ENCODE peak calls at places on chromosomes 4 and X, in four cellular contexts. One of them, this sample, is unnamed.

GRCh38 chrX:3136161-3136961 is 95.1 kb downstream of the ARSF start:
- DNase-seq in choroid plexus epithelial cell: no peak
- DNase-seq in fibroblast of lung: no peak
- DNase-seq in WERI-Rb-1: no peak
- DNase-seq in this sample: no peak

GRCh38 chr4:83862471-83862870 is 326.6 kb downstream of the GPAT3 start:
- DNase-seq in choroid plexus epithelial cell: peak; percentile 83
- DNase-seq in fibroblast of lung: no peak
- DNase-seq in WERI-Rb-1: no peak
- DNase-seq in this sample: no peak

GRCh38 chr4:2390780-2391490 is 27.5 kb downstream of the ZFYVE28 start:
- DNase-seq in choroid plexus epithelial cell: no peak
- DNase-seq in fibroblast of lung: no peak
- DNase-seq in WERI-Rb-1: no peak
- DNase-seq in this sample: no peak

GRCh38 chr4:6199344-6199921 is 916 bp downstream of the JAKMIP1 start:
- DNase-seq in choroid plexus epithelial cell: no peak
- DNase-seq in fibroblast of lung: no peak
- DNase-seq in WERI-Rb-1: no peak
- DNase-seq in this sample: peak; percentile 20

GRCh38 chr4:24102621-24103020 is 212.8 kb upstream of the PPARGC1A start:
- DNase-seq in choroid plexus epithelial cell: no peak
- DNase-seq in fibroblast of lung: no peak
- DNase-seq in WERI-Rb-1: no peak
- DNase-seq in this sample: no peak

GRCh38 chr4:54525602-54526001 is 132.2 kb upstream of the KIT start:
- DNase-seq in choroid plexus epithelial cell: peak; percentile 65
- DNase-seq in fibroblast of lung: peak; percentile 38
- DNase-seq in WERI-Rb-1: no peak
- DNase-seq in this sample: peak; percentile 72

GRCh38 chrX:154547245-154548027 is at the start of gene IKBKG:
- DNase-seq in choroid plexus epithelial cell: peak; percentile 92
- DNase-seq in fibroblast of lung: peak; percentile 89
- DNase-seq in WERI-Rb-1: peak; percentile 97
- DNase-seq in this sample: peak; percentile 93

GRCh38 chr4:39020130-39020529 is 12.1 kb downstream of the TMEM156 start:
- DNase-seq in choroid plexus epithelial cell: no peak
- DNase-seq in fibroblast of lung: no peak
- DNase-seq in WERI-Rb-1: no peak
- DNase-seq in this sample: no peak

GRCh38 chrX:153646620-153647373 is at the start of gene DUSP9:
- DNase-seq in choroid plexus epithelial cell: peak; percentile 27
- DNase-seq in fibroblast of lung: no peak
- DNase-seq in WERI-Rb-1: peak; percentile 12
- DNase-seq in this sample: no peak

GRCh38 chrX:17474892-17475291 is 99.9 kb downstream of the NHS start:
- DNase-seq in choroid plexus epithelial cell: peak; percentile 15
- DNase-seq in fibroblast of lung: no peak
- DNase-seq in WERI-Rb-1: no peak
- DNase-seq in this sample: peak; percentile 46

GRCh38 chrX:103845165-103845653 is 13.2 kb upstream of the RAB9B start:
- DNase-seq in choroid plexus epithelial cell: peak; percentile 90
- DNase-seq in fibroblast of lung: peak; percentile 72
- DNase-seq in WERI-Rb-1: peak; percentile 46
- DNase-seq in this sample: peak; percentile 81

GRCh38 chr4:139977838-139978604 is 176.0 kb downstream of the MAML3 start:
- DNase-seq in choroid plexus epithelial cell: no peak
- DNase-seq in fibroblast of lung: no peak
- DNase-seq in WERI-Rb-1: no peak
- DNase-seq in this sample: no peak

GRCh38 chr4:6337331-6337935 is 67.8 kb downstream of the WFS1 start:
- DNase-seq in choroid plexus epithelial cell: no peak
- DNase-seq in fibroblast of lung: no peak
- DNase-seq in WERI-Rb-1: no peak
- DNase-seq in this sample: no peak

GRCh38 chrX:104342065-104342464 is 87.3 kb upstream of the ESX1 start:
- DNase-seq in choroid plexus epithelial cell: no peak
- DNase-seq in fibroblast of lung: no peak
- DNase-seq in WERI-Rb-1: no peak
- DNase-seq in this sample: no peak

GRCh38 chr4:140755811-140756291 is 334 bp downstream of the TBC1D9 start:
- DNase-seq in choroid plexus epithelial cell: peak; percentile 55
- DNase-seq in fibroblast of lung: peak; percentile 40
- DNase-seq in WERI-Rb-1: peak; percentile 69
- DNase-seq in this sample: peak; percentile 59

GRCh38 chr4:93168053-93168452 is 660.5 kb upstream of the ATOH1 start:
- DNase-seq in choroid plexus epithelial cell: no peak
- DNase-seq in fibroblast of lung: no peak
- DNase-seq in WERI-Rb-1: no peak
- DNase-seq in this sample: no peak

GRCh38 chr4:2786152-2786671 is 6.7 kb upstream of the SH3BP2 start:
- DNase-seq in choroid plexus epithelial cell: no peak
- DNase-seq in fibroblast of lung: no peak
- DNase-seq in WERI-Rb-1: no peak
- DNase-seq in this sample: no peak

GRCh38 chrX:10797493-10797892 is 177.1 kb upstream of the MID1 start:
- DNase-seq in choroid plexus epithelial cell: peak; percentile 42
- DNase-seq in fibroblast of lung: peak; percentile 44
- DNase-seq in WERI-Rb-1: no peak
- DNase-seq in this sample: peak; percentile 38

GRCh38 chrX:114924846-114925245 is 92.6 kb downstream of the IL13RA2 start:
- DNase-seq in choroid plexus epithelial cell: peak; percentile 73
- DNase-seq in fibroblast of lung: peak; percentile 11
- DNase-seq in WERI-Rb-1: no peak
- DNase-seq in this sample: peak; percentile 38

GRCh38 chr4:139014391-139015268 is 951 bp upstream of the NOCT start:
- DNase-seq in choroid plexus epithelial cell: peak; percentile 91
- DNase-seq in fibroblast of lung: peak; percentile 91
- DNase-seq in WERI-Rb-1: peak; percentile 68
- DNase-seq in this sample: peak; percentile 94

GRCh38 chrX:17932781-17933180 is 71.7 kb upstream of the RAI2 start:
- DNase-seq in choroid plexus epithelial cell: no peak
- DNase-seq in fibroblast of lung: no peak
- DNase-seq in WERI-Rb-1: no peak
- DNase-seq in this sample: no peak

GRCh38 chr4:123127218-123127617 is 204.8 kb upstream of the NUDT6 start:
- DNase-seq in choroid plexus epithelial cell: peak; percentile 67
- DNase-seq in fibroblast of lung: peak; percentile 60
- DNase-seq in WERI-Rb-1: no peak
- DNase-seq in this sample: peak; percentile 44

GRCh38 chrX:39729834-39730670 is 367.7 kb downstream of the BCOR start:
- DNase-seq in choroid plexus epithelial cell: no peak
- DNase-seq in fibroblast of lung: no peak
- DNase-seq in WERI-Rb-1: no peak
- DNase-seq in this sample: peak; percentile 60

GRCh38 chr4:67658302-67658701 is 42.7 kb downstream of the UBA6 start:
- DNase-seq in choroid plexus epithelial cell: no peak
- DNase-seq in fibroblast of lung: no peak
- DNase-seq in WERI-Rb-1: no peak
- DNase-seq in this sample: no peak
- TF ChIP-seq CTCF in choroid plexus epithelial cell: no peak
- TF ChIP-seq CTCF in fibroblast of lung: no peak
- TF ChIP-seq CTCF in WERI-Rb-1: no peak
- TF ChIP-seq CTCF in this sample: no peak

DNA sequence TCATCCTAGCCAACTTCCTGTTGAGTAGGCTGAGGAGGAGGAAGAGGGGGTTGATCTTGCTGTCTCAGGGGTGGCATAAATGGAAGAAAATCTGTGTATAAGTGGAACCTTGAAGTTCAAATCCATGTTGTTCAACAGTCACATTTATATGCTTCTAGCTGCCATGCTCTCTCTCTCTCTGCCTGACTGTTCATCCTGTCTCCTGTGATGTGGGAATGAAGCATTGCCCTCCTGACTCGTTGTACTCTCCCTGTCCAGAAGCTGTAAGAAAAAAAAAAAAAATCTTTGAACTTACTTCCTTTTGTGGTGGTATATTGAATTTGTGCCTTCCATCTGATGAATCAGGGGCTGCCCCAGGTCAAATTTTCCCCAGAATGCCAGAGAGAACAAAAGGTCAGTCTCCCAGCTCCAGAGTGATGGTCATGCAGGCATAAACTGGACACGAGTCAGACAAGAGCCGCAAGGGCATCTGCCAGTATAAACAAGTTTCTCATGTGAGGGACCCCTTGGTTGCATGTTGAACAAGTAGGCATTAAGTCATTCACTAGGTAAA is 257.0 kb downstream of the IDS start:
- DNase-seq in choroid plexus epithelial cell: peak; percentile 50
- DNase-seq in fibroblast of lung: peak; percentile 59
- DNase-seq in WERI-Rb-1: no peak
- DNase-seq in this sample: peak; percentile 22
- H3K4me3 ChIP-seq in choroid plexus epithelial cell: no peak overlapping the region
- H3K4me3 ChIP-seq in fibroblast of lung: no peak overlapping the region
- H3K4me3 ChIP-seq in WERI-Rb-1: no peak overlapping the region
- H3K4me3 ChIP-seq in this sample: no peak overlapping the region

GRCh38 chrX:44915361-44915868 is 42.4 kb downstream of the KDM6A start:
- DNase-seq in choroid plexus epithelial cell: peak; percentile 31
- DNase-seq in fibroblast of lung: peak; percentile 27
- DNase-seq in WERI-Rb-1: no peak
- DNase-seq in this sample: no peak
- TF ChIP-seq CTCF in choroid plexus epithelial cell: no peak
- TF ChIP-seq CTCF in fibroblast of lung: no peak
- TF ChIP-seq CTCF in WERI-Rb-1: no peak
- TF ChIP-seq CTCF in this sample: no peak

DNA sequence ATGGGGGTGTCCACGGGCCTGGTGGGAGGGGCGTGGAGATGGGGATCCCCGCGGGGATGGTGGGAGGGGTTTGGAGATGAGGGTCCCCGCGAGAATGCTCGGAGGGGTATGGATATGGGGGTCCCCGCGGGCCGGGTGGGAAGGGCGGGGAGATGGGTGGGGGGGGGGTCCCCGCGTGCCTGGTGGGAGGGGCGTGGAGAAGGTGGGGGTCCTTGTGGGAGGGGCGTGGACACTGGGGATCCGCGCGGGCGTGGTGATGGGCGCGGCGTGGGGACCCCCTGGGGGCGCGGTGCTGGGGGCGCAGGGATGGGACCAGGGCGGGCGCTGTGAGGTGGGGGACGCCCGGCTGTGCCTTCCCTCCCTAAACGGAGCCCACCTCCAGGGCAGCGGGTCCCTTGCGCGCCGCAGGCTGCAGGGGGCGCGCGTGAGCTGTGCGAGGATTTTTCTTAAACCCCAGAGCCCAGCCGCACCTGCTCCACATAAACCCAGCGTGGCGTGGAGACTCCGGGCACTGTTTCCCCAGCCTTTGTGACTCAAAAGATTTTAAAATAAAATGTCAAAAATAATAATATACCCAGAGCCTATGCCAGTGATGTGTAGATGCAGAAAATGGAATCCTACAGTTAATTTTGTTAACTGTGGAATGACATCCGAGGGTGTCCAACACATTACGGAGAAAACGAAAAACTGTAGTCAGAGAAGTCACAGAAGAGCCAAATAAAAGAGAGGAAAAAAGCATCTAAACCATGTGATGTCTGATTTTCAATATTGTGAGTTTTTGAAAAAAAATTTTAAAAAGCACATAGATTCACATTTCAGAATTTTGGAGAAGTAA is 1.5 kb upstream of the ASMTL start:
- DNase-seq in choroid plexus epithelial cell: peak; percentile 85
- DNase-seq in fibroblast of lung: peak; percentile 75
- DNase-seq in WERI-Rb-1: peak; percentile 88
- DNase-seq in this sample: peak; percentile 79
- H3K4me3 ChIP-seq in choroid plexus epithelial cell: peak overlapping the region; percentile 56
- H3K4me3 ChIP-seq in fibroblast of lung: peak overlapping the region; percentile 70
- H3K4me3 ChIP-seq in WERI-Rb-1: peak overlapping the region; percentile 32
- H3K4me3 ChIP-seq in this sample: peak overlapping the region; percentile 67